ENCODE peak calls at places on chromosomes 4 and X, in four cellular contexts. One of them, this sample, is unnamed.

GRCh38 chr4:153788419-153789276 is at the start of gene SFRP2:
- DNase-seq in RWPE1: no peak
- DNase-seq in aorta: peak; percentile 58
- DNase-seq in HFFc6: no peak
- DNase-seq in this sample: no peak

GRCh38 chrX:40245411-40246140 is 147.8 kb upstream of the BCOR start:
- DNase-seq in aorta: peak; percentile 55
- DNase-seq in RWPE1: no peak
- DNase-seq in HFFc6: peak; percentile 18
- DNase-seq in this sample: no peak

GRCh38 chr4:102826105-102826889 is 1.1 kb downstream of the UBE2D3 start:
- DNase-seq in HFFc6: no peak
- DNase-seq in RWPE1: no peak
- DNase-seq in aorta: no peak
- DNase-seq in this sample: no peak

GRCh38 chrX:11462136-11462535 is 168.9 kb downstream of the AMELX start:
- DNase-seq in aorta: no peak
- DNase-seq in RWPE1: no peak
- DNase-seq in HFFc6: no peak
- DNase-seq in this sample: no peak

GRCh38 chr4:118259103-118259502 is 93.7 kb downstream of the PRSS12 start:
- DNase-seq in aorta: no peak
- DNase-seq in RWPE1: no peak
- DNase-seq in HFFc6: no peak
- DNase-seq in this sample: no peak

GRCh38 chr4:184891765-184892164 is 66.0 kb upstream of the ACSL1 start:
- DNase-seq in aorta: no peak
- DNase-seq in RWPE1: no peak
- DNase-seq in HFFc6: no peak
- DNase-seq in this sample: peak; percentile 68

GRCh38 chrX:98077440-98077839 is 1193.7 kb downstream of the RPA4 start:
- DNase-seq in aorta: no peak
- DNase-seq in RWPE1: no peak
- DNase-seq in HFFc6: no peak
- DNase-seq in this sample: no peak

GRCh38 chrX:153392642-153393321 is 8.4 kb downstream of the PNMA6E start:
- DNase-seq in HFFc6: no peak
- DNase-seq in RWPE1: no peak
- DNase-seq in aorta: no peak
- DNase-seq in this sample: no peak

GRCh38 chr4:145511913-145512522 is 30.4 kb downstream of the SMAD1 start:
- DNase-seq in RWPE1: peak; percentile 12
- DNase-seq in aorta: no peak
- DNase-seq in HFFc6: peak; percentile 22
- DNase-seq in this sample: no peak

GRCh38 chr4:96170198-96170597 is 330.3 kb downstream of the PDHA2 start:
- DNase-seq in RWPE1: no peak
- DNase-seq in HFFc6: no peak
- DNase-seq in aorta: no peak
- DNase-seq in this sample: no peak

GRCh38 chr4:53905281-53905934 is 159.0 kb downstream of the CHIC2 start:
- DNase-seq in aorta: no peak
- DNase-seq in RWPE1: no peak
- DNase-seq in HFFc6: no peak
- DNase-seq in this sample: no peak

GRCh38 chr4:24067781-24068193 is 177.9 kb upstream of the PPARGC1A start:
- DNase-seq in HFFc6: peak; percentile 63
- DNase-seq in aorta: no peak
- DNase-seq in RWPE1: peak; percentile 25
- DNase-seq in this sample: no peak

GRCh38 chrX:23369037-23369436 is 34.4 kb downstream of the PTCHD1 start:
- DNase-seq in RWPE1: no peak
- DNase-seq in aorta: no peak
- DNase-seq in HFFc6: no peak
- DNase-seq in this sample: no peak

GRCh38 chr4:72418458-72418857 is 150.6 kb downstream of the ADAMTS3 start:
- DNase-seq in HFFc6: peak; percentile 55
- DNase-seq in RWPE1: peak; percentile 20
- DNase-seq in aorta: peak; percentile 44
- DNase-seq in this sample: peak; percentile 52

GRCh38 chr4:121758896-121759568 is 5.9 kb downstream of the SMIM43 start:
- DNase-seq in HFFc6: peak; percentile 17
- DNase-seq in aorta: no peak
- DNase-seq in RWPE1: no peak
- DNase-seq in this sample: no peak

GRCh38 chr4:87989765-87990164 is 14.3 kb downstream of the SPP1 start:
- DNase-seq in RWPE1: no peak
- DNase-seq in aorta: no peak
- DNase-seq in HFFc6: no peak
- DNase-seq in this sample: no peak

GRCh38 chrX:42680651-42681050 is 97.3 kb downstream of the PPP1R2C start:
- DNase-seq in aorta: no peak
- DNase-seq in HFFc6: no peak
- DNase-seq in RWPE1: no peak
- DNase-seq in this sample: no peak

GRCh38 chr4:2791518-2792395 is 1.1 kb upstream of the SH3BP2 start:
- DNase-seq in HFFc6: no peak
- DNase-seq in aorta: peak; percentile 46
- DNase-seq in RWPE1: no peak
- DNase-seq in this sample: peak; percentile 89

GRCh38 chr4:145619639-145619996 is 433 bp downstream of the MMAA start:
- DNase-seq in aorta: peak; percentile 53
- DNase-seq in HFFc6: peak; percentile 21
- DNase-seq in RWPE1: peak; percentile 23
- DNase-seq in this sample: peak; percentile 86